ENCODE peak calls at places on chromosomes 16 and 17, in four cellular contexts. One of them, this sample, is unnamed.

GRCh38 chr16:66131895-66132294 is 234.6 kb upstream of the CDH5 start:
- DNase-seq in BE2C: no peak
- DNase-seq in kidney epithelial cell: no peak
- DNase-seq in cardiac muscle cell: no peak
- DNase-seq in this sample: no peak

GRCh38 chr17:35849469-35850348 is 19.0 kb downstream of the HEATR9 start:
- DNase-seq in BE2C: peak
- DNase-seq in kidney epithelial cell: peak
- DNase-seq in cardiac muscle cell: peak
- DNase-seq in this sample: peak

GRCh38 chr17:76793775-76794174 is 55.9 kb downstream of the MFSD11 start:
- DNase-seq in kidney epithelial cell: no peak
- DNase-seq in BE2C: peak
- DNase-seq in cardiac muscle cell: no peak
- DNase-seq in this sample: peak

GRCh38 chr17:64741924-64742670 is 80.0 kb upstream of the SMURF2 start:
- DNase-seq in cardiac muscle cell: no peak
- DNase-seq in BE2C: no peak
- DNase-seq in kidney epithelial cell: no peak
- DNase-seq in this sample: no peak

GRCh38 chr17:36092228-36092627 is 2.3 kb upstream of the CCL3 start:
- DNase-seq in BE2C: no peak
- DNase-seq in cardiac muscle cell: no peak
- DNase-seq in kidney epithelial cell: no peak
- DNase-seq in this sample: no peak

GRCh38 chr17:21129023-21129681 is 2.4 kb downstream of the DHRS7B start:
- DNase-seq in kidney epithelial cell: no peak
- DNase-seq in cardiac muscle cell: peak
- DNase-seq in BE2C: peak
- DNase-seq in this sample: no peak

GRCh38 chr17:82534401-82534812 is 14.9 kb downstream of the FOXK2 start:
- DNase-seq in BE2C: peak
- DNase-seq in kidney epithelial cell: no peak
- DNase-seq in cardiac muscle cell: no peak
- DNase-seq in this sample: no peak

GRCh38 chr16:4944333-4945281 is 7.7 kb upstream of the PPL start:
- DNase-seq in BE2C: peak
- DNase-seq in kidney epithelial cell: peak
- DNase-seq in cardiac muscle cell: peak
- DNase-seq in this sample: peak

GRCh38 chr17:44919411-44919810 is 4.1 kb upstream of the GFAP start:
- DNase-seq in kidney epithelial cell: no peak
- DNase-seq in cardiac muscle cell: no peak
- DNase-seq in BE2C: no peak
- DNase-seq in this sample: no peak

GRCh38 chr17:14245002-14245401 is 8.3 kb upstream of the CDRT15 start:
- DNase-seq in cardiac muscle cell: no peak
- DNase-seq in kidney epithelial cell: no peak
- DNase-seq in BE2C: no peak
- DNase-seq in this sample: no peak

GRCh38 chr17:28384281-28385036 is 13.0 kb downstream of the SARM1 start:
- DNase-seq in kidney epithelial cell: no peak
- DNase-seq in cardiac muscle cell: peak
- DNase-seq in BE2C: no peak
- DNase-seq in this sample: no peak

GRCh38 chr16:2467301-2468141 is 3.6 kb upstream of the NTN3 start:
- DNase-seq in cardiac muscle cell: peak
- DNase-seq in kidney epithelial cell: no peak
- DNase-seq in BE2C: peak
- DNase-seq in this sample: no peak

GRCh38 chr17:40253565-40253964 is 34.1 kb upstream of the CDC6 start:
- DNase-seq in cardiac muscle cell: no peak
- DNase-seq in kidney epithelial cell: no peak
- DNase-seq in BE2C: no peak
- DNase-seq in this sample: no peak

GRCh38 chr17:58756246-58757161 is 850 bp downstream of the PPM1E start:
- DNase-seq in BE2C: peak
- DNase-seq in kidney epithelial cell: no peak
- DNase-seq in cardiac muscle cell: peak
- DNase-seq in this sample: no peak

GRCh38 chr16:20598832-20599469 is 22.8 kb upstream of the ACSM2B start:
- DNase-seq in kidney epithelial cell: no peak
- DNase-seq in BE2C: no peak
- DNase-seq in cardiac muscle cell: peak
- DNase-seq in this sample: no peak

GRCh38 chr16:87345721-87346424 is 28.7 kb upstream of the C16orf95 start:
- DNase-seq in cardiac muscle cell: no peak
- DNase-seq in kidney epithelial cell: no peak
- DNase-seq in BE2C: no peak
- DNase-seq in this sample: no peak

GRCh38 chr17:6558276-6558675 is 1.9 kb upstream of the PITPNM3 start:
- DNase-seq in BE2C: no peak
- DNase-seq in cardiac muscle cell: no peak
- DNase-seq in kidney epithelial cell: no peak
- DNase-seq in this sample: no peak

GRCh38 chr17:63423963-63424362 is 22.1 kb downstream of the CYB561 start:
- DNase-seq in BE2C: no peak
- DNase-seq in cardiac muscle cell: no peak
- DNase-seq in kidney epithelial cell: no peak
- DNase-seq in this sample: no peak

GRCh38 chr17:63426917-63427308 is 19.2 kb downstream of the CYB561 start:
- DNase-seq in kidney epithelial cell: no peak
- DNase-seq in BE2C: no peak
- DNase-seq in cardiac muscle cell: no peak
- DNase-seq in this sample: no peak

GRCh38 chr17:63425478-63425877 is 20.6 kb downstream of the CYB561 start:
- DNase-seq in cardiac muscle cell: peak
- DNase-seq in kidney epithelial cell: no peak
- DNase-seq in BE2C: peak
- DNase-seq in this sample: no peak

GRCh38 chr17:63423251-63423950 is 22.7 kb downstream of the CYB561 start:
- DNase-seq in cardiac muscle cell: no peak
- DNase-seq in kidney epithelial cell: no peak
- DNase-seq in BE2C: no peak
- DNase-seq in this sample: no peak

DNA sequence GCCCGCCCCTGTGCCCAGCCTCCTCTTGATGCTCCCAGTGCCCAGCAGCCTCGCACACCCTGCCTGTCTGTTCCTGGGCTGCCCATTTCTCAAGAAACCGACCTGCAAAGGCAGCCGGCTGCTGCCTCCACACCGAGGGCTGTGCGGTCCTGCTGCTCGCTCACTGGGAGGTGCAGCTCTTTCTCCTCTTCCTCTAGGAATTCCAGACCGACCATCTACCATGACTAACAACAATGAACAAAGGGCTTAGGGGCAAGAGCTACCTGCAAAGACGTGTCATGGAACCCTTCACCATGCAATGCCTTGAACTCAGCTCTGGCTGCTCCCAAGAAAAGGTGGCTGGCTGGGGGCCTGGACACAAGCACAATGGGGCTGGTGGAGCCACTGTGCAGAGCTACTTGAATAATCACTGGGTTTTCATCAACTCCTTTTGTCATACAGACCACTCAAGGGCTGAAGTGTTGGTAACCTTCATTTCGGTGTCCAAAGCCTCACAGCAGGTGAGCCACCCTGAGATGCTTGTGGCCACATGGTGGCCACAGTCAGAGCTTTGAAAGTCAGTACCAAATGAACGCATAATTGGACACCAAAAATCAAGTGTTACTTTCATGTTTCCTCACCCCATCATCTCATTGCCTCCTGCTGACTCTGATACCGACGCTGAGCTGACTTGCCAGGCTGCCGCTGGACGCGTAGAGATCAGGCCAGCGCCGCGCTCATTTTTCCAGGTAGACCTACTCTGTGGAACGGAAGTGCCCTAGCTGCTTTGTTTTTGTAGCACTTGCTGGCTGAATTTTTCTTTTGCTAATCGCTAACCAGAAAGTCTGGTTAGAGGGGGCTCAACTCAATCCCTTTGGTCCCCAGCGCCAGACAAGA is 19.8 kb downstream of the CYB561 start:
- DNase-seq in cardiac muscle cell: no peak
- DNase-seq in kidney epithelial cell: no peak
- DNase-seq in BE2C: no peak
- DNase-seq in this sample: no peak
- TF ChIP-seq CTCF in cardiac muscle cell: no peak
- TF ChIP-seq CTCF in kidney epithelial cell: no peak
- TF ChIP-seq CTCF in BE2C: peak
- TF ChIP-seq CTCF in this sample: no peak

GRCh38 chr17:3813171-3813570 is 12.2 kb upstream of the ITGAE start:
- DNase-seq in BE2C: no peak
- DNase-seq in kidney epithelial cell: no peak
- DNase-seq in cardiac muscle cell: no peak
- DNase-seq in this sample: no peak
- H3K4me3 ChIP-seq in BE2C: no peak
- H3K4me3 ChIP-seq in kidney epithelial cell: no peak
- H3K4me3 ChIP-seq in cardiac muscle cell: no peak
- H3K4me3 ChIP-seq in this sample: no peak

DNA sequence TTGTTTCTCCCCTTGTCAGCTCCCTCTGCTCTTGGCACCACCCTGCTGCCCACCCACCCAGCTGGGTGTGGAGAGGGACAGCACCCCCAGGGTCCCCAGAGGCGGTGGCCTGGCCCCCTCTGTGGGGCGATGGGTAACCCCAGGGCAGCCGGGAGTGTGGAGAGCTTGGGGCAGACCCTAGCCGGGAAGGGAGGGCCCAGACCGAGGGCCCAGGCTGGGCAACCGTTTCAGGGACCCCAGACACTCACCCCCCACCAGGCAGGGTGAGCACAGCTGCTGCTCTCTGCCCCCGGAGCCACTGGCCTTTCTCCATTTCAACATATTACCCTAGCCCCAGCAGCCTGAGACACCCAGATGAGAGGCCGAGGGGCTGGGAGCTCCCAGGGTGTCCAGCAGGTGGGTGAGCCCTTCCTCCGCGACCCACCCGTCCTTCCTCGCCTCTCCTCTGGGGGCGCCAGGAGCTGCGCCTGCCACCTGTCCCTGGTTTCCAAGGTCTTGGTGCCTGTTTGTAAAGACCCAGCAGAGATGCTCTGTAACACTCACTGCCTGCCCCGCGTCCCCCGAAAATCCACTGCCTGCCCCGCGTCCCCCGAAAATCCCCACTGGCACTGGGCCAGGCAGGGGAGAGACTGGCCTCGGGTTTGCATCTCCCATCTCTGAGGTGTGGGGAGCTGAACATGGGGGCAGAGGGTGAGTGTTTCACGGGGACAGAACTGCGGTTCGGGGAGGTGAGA is 45.4 kb downstream of the BAHCC1 start:
- DNase-seq in cardiac muscle cell: peak
- DNase-seq in BE2C: peak
- DNase-seq in kidney epithelial cell: no peak
- DNase-seq in this sample: no peak
- TF ChIP-seq CTCF in cardiac muscle cell: peak
- TF ChIP-seq CTCF in BE2C: peak
- TF ChIP-seq CTCF in kidney epithelial cell: peak
- TF ChIP-seq CTCF in this sample: peak

DNA sequence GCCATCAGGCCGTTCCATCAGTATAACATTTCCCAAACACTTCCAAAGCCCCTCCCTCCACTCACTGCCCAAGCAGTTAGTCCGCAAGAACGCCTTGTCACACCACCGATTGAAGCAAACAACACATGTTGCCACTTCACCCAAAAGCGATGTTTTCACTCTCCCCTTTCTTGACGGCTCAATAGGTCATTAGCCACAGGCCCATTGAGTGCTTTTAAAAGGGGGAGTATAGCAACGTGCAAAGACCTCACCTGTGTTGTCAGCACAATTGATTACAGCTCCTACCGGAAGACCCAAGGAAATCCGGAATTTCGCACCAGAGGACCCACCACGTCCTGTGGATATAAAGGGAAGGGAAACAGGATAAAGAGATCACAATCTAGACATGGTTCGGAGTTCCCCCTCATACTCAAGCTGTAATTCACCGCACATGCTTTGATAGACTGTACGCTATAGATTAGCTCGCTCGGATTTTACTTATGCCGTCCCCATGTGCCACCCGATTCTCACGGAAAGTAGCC is 690 bp downstream of the RPL23 start:
- DNase-seq in kidney epithelial cell: no peak
- DNase-seq in BE2C: no peak
- DNase-seq in cardiac muscle cell: no peak
- DNase-seq in this sample: no peak
- H3K4me3 ChIP-seq in kidney epithelial cell: peak
- H3K4me3 ChIP-seq in BE2C: peak
- H3K4me3 ChIP-seq in cardiac muscle cell: peak
- H3K4me3 ChIP-seq in this sample: peak

GRCh38 chr17:15999974-16000827 is 577 bp downstream of the TTC19 start:
- DNase-seq in kidney epithelial cell: no peak
- DNase-seq in cardiac muscle cell: peak
- DNase-seq in BE2C: peak
- DNase-seq in this sample: no peak
- TF ChIP-seq CTCF in kidney epithelial cell: no peak
- TF ChIP-seq CTCF in cardiac muscle cell: no peak
- TF ChIP-seq CTCF in BE2C: no peak
- TF ChIP-seq CTCF in this sample: no peak

GRCh38 chr17:43817826-43818225 is 15.1 kb downstream of the MPP3 start:
- DNase-seq in cardiac muscle cell: no peak
- DNase-seq in kidney epithelial cell: no peak
- DNase-seq in BE2C: no peak
- DNase-seq in this sample: no peak
- H3K4me3 ChIP-seq in cardiac muscle cell: no peak
- H3K4me3 ChIP-seq in kidney epithelial cell: no peak
- H3K4me3 ChIP-seq in BE2C: no peak
- H3K4me3 ChIP-seq in this sample: no peak

GRCh38 chr17:3870871-3871306 is 22.0 kb downstream of the CAMKK1 start:
- DNase-seq in cardiac muscle cell: peak
- DNase-seq in kidney epithelial cell: no peak
- DNase-seq in BE2C: no peak
- DNase-seq in this sample: no peak

GRCh38 chr17:3877220-3877619 is 15.6 kb downstream of the CAMKK1 start:
- DNase-seq in kidney epithelial cell: no peak
- DNase-seq in BE2C: no peak
- DNase-seq in cardiac muscle cell: no peak
- DNase-seq in this sample: no peak

GRCh38 chr17:3873862-3874261 is 19.0 kb downstream of the CAMKK1 start:
- DNase-seq in kidney epithelial cell: no peak
- DNase-seq in cardiac muscle cell: no peak
- DNase-seq in BE2C: no peak
- DNase-seq in this sample: no peak

GRCh38 chr17:3879181-3879580 is 13.7 kb downstream of the CAMKK1 start:
- DNase-seq in BE2C: peak
- DNase-seq in cardiac muscle cell: peak
- DNase-seq in kidney epithelial cell: no peak
- DNase-seq in this sample: no peak

DNA sequence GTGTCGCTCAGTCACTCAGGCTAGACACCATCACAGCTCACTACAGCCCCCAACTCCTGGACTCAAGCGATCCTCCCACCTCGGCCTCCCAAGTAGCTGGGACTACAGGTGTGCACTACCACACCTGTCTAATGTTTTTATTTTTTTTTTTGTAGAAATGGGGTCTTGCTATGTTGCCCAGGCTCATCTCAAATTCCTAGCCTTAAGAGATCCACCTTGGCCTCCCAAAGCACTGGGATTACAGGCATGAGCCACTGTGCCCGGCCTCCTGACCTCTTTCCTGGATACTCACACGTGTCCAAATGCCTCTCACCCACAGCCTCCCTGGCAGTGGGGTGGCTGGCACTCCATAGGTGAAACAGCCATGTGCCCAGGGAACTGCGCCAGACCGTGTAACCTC is 17.5 kb downstream of the CAMKK1 start:
- DNase-seq in kidney epithelial cell: no peak
- DNase-seq in BE2C: no peak
- DNase-seq in cardiac muscle cell: no peak
- DNase-seq in this sample: no peak
- TF ChIP-seq CTCF in kidney epithelial cell: no peak
- TF ChIP-seq CTCF in BE2C: no peak
- TF ChIP-seq CTCF in cardiac muscle cell: no peak
- TF ChIP-seq CTCF in this sample: no peak